ENCODE peak calls at places on chromosomes 1 and 21, in four cellular contexts. E is K562, K is HepG2, R is endothelial cell of umbilical vein. M is an unnamed sample.
A peak's percentile ranks its signal among the peaks of the same experiment; 100 is the strongest.

GRCh38 chr1:234907585-234908457 is 220.8 kb downstream of the TOMM20 start:
- DNase-seq in E (no peak), K (peak; percentile 51), R (no peak), M (no peak)

GRCh38 chr1:153533689-153534201 is 2.0 kb downstream of the S100A6 start:
- DNase-seq in E (peak; percentile 54), K (peak; percentile 39), R (peak; percentile 94), M (no peak)

GRCh38 chr1:198598796-198599321 is 40.0 kb upstream of the PTPRC start:
- DNase-seq in E (peak; percentile 19), K (no peak), R (no peak), M (peak; percentile 89)

GRCh38 chr21:42158846-42159245 is 60.1 kb upstream of the ABCG1 start:
- DNase-seq in E (no peak), K (no peak), R (no peak), M (no peak)

GRCh38 chr1:207088161-207088560 is 499 bp upstream of the C4BPB start:
- DNase-seq in E (no peak), K (no peak), R (no peak), M (no peak)

GRCh38 chr1:23167353-23168078 is 1.1 kb downstream of the LUZP1 start:
- DNase-seq in E (peak; percentile 81), K (peak; percentile 50), R (peak; percentile 48), M (no peak)

GRCh38 chr1:156577512-156577911 is 2.0 kb upstream of the TTC24 start:
- DNase-seq in E (no peak), K (no peak), R (no peak), M (no peak)

GRCh38 chr1:7338439-7338838 is 432.7 kb upstream of the VAMP3 start:
- DNase-seq in E (no peak), K (no peak), R (no peak), M (no peak)

GRCh38 chr1:186442651-186443114 is 18.2 kb downstream of the PDC start:
- DNase-seq in E (no peak), K (no peak), R (peak; percentile 94), M (no peak)

DNA sequence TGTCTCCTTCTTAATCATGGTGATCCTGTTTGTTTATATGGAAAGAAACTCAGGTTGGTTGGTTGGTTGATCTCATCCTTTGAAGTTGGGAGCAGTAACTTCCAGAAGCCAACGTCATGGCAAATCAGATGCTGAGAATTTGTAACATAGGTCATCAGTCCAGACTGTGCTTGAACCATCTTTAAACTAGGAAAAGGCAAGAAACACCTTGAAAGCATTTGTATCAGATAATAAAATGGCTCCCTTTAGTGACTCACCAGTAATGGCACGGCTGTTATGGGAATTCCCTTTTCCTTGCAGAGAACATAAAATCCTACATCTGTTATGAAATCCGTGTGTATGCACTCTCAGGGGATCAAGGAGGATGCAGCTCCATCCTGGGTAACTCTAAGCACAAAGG is 58.1 kb downstream of the SERBP1 start:
- DNase-seq in E (no peak), K (no peak), R (no peak), M (no peak)
- TF ChIP-seq MYC in E (no peak), K (no peak), R (no peak), M (no peak)

GRCh38 chr1:177849588-177849987 is 120.3 kb downstream of the SEC16B start:
- DNase-seq in E (no peak), K (no peak), R (no peak), M (no peak)

GRCh38 chr1:177847843-177848242 is 122.0 kb downstream of the SEC16B start:
- DNase-seq in E (no peak), K (no peak), R (no peak), M (no peak)

GRCh38 chr1:177849130-177849529 is 120.7 kb downstream of the SEC16B start:
- DNase-seq in E (no peak), K (no peak), R (no peak), M (no peak)

DNA sequence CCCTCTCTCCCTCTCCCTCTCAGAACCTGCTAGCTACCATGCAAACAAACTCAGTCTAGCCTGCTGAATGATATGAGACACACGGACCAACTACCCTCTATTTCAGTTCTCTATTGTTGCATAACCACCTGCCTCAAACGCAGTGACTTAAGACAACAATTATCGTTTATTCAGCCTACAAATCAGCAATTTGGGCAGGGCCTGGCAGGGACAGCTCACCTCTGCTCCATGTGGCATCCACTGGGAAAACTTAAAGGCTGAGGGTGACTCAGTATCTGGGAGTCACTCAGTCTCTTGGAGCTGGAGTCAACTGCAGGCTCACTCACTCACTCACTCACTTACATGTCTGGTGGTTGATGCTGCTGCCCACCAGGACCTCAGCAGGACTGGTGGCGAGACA is 121.3 kb downstream of the SEC16B start:
- DNase-seq in E (no peak), K (no peak), R (no peak), M (no peak)
- H3K9ac ChIP-seq in E (no peak overlapping the region), K (no peak overlapping the region), R (no peak overlapping the region), M (no peak overlapping the region)

GRCh38 chr1:86861424-86861823 is 52.5 kb downstream of the SELENOF start:
- DNase-seq in E (no peak), K (no peak), R (no peak), M (no peak)

GRCh38 chr1:86868477-86868876 is 45.4 kb downstream of the SELENOF start:
- DNase-seq in E (no peak), K (no peak), R (peak; percentile 32), M (no peak)

GRCh38 chr1:86871001-86871400 is 42.9 kb downstream of the SELENOF start:
- DNase-seq in E (no peak), K (no peak), R (no peak), M (no peak)

GRCh38 chr1:86865973-86866637 is 47.8 kb downstream of the SELENOF start:
- DNase-seq in E (no peak), K (no peak), R (no peak), M (peak; percentile 24)

DNA sequence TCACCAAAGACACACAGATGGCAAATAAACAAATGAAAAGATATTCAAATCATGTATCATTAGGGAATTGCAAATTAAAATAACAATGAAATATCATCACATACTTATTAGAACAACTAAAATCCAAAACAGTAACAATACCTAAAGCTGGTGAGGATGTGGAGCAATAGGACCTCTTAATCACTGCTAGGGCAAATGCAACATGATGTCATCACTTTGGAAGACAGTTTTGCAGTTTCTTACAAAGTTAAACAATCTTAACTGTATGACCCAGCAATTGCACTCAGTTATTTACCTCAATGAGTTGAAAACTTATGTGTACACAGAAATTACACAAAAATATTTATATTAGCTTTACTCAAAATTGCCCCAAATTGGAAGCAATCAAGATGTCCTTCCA is 47.3 kb downstream of the SELENOF start:
- DNase-seq in E (no peak), K (no peak), R (no peak), M (no peak)
- TF ChIP-seq MYC in E (no peak), K (no peak), R (no peak), M (no peak)

DNA sequence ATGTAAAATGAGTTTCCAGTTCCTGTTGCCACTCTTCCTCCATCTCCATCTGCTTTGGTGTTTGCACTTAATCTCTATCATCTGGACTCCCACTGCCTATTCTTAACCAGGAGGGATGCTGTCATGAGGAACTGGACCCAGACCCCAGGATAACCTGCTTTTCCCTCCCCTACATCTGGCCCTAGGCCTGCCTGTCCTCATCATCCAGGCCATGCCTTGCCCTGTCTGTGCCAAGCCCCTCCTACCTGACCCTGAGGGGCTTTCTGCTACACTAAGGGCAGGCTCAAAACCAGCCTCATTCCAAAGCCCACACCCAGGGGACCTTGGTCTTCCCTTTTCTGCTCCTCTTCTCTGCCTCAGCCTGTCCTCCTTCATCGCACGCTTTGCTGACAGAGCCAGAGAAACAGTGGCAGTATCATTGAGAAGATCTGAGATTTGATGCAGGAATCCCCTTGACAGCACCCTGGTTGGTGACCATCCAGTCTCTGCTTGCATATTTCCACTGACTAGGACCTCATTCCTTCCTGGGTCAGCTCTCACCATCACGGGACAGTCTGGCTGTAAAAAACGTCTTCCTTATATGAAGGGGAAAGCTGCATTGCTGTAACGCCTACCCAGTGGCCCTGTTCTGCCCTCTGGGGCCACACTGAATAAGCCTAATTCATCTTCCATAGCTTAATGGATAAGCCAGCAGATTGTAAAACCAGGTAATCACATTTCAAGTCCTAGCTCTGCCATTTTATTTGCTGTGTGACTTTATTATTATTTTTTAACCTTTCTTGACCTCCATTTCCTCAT is 38.8 kb downstream of the PLXNA2 start:
- DNase-seq in E (no peak), K (no peak), R (no peak), M (no peak)
- H3K9ac ChIP-seq in E (no peak overlapping the region), K (no peak overlapping the region), R (peak overlapping the region; percentile 74), M (no peak overlapping the region)

DNA sequence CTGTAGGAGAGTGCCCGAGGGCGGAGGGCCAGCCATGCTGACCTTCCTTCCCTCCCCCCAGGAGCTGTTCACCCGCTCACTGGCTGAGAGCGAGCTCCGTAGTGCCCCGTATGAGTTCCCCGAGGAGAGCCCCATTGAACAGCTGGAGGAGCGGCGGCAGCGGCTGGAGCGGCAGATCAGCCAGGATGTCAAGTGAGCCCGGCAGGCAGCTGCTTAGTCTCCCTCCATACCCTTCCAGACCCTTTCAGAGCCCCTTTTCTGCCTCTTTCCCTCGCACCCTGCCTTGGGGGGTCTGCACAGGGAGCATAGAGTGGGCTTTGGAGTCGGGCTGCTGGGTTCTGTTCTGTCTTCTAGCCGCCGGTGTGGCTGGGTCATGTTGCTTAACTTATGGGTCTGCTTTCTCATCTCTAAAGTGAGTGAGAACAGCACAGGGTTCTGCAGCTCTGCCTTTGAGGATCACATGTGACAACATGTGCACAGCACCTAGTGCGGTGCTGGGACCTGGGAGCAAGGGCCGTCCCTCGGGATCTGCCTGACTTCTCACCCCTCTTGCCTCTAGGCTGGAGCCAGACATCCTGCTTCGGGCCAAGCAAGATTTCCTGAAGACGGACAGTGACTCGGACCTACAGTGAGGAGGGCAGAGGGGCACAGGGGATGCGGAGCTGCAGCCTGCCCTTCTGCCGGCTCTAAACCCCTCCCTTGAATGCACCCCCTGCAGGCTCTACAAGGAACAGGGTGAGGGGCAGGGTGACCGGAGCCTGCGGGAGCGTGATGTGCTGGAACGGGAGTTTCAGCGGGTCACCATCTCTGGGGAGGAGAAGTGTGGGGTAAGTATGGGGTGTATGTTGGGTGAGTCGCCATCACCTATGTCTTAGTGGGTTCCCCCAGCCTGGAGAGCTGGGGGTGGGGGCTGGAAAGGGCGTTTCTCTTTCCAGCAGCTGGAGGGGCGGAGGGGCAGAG is 6.2 kb downstream of the AMPD2 start:
- DNase-seq in E (no peak), K (no peak), R (no peak), M (no peak)
- TF ChIP-seq MYC in E (no peak), K (no peak), R (no peak), M (no peak)

DNA sequence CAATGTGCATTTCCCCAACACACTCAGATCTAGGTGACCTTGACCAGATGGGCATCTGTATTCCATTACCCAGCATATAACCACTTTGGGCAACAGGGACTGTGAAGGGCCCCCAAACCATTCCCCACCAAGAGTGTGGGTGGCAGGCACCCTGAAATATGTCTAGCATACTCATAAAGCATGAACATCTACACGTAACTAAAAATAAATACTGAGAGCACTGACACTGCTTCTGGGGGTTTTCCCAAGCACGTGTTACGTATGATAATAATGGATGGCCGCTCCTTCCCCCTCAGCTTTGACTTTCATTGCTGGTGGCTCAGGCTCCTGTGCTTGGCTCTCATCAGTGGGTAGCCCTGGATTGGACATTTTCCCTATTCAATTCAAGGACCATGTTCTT is 39.1 kb downstream of the IGSF3 start:
- DNase-seq in E (no peak), K (no peak), R (no peak), M (peak; percentile 48)
- H3K9ac ChIP-seq in E (no peak overlapping the region), K (no peak overlapping the region), R (no peak overlapping the region), M (no peak overlapping the region)